ENCODE peak calls at places on chromosomes 2 and 18, in six cellular contexts. P is body of pancreas, M is GM13977, X is sigmoid colon, Q is HCT116, Z is astrocyte of the spinal cord. E is an unnamed sample.

GRCh38 chr2:83112863-83113262 is 1346.2 kb downstream of the SUCLG1 start:
- DNase-seq in P (no peak), M (no peak), X (no peak), Q (no peak), Z (no peak), E (no peak)

GRCh38 chr2:75379811-75380210 is 180.5 kb upstream of the TACR1 start:
- DNase-seq in P (no peak), M (no peak), X (no peak), Q (no peak), Z (no peak), E (no peak)

GRCh38 chr2:98216611-98217010 is 129.6 kb downstream of the VWA3B start:
- DNase-seq in P (no peak), M (no peak), X (no peak), Q (no peak), Z (no peak), E (no peak)

GRCh38 chr18:10797882-10798281 is 272.1 kb downstream of the NAPG start:
- DNase-seq in P (no peak), M (no peak), X (no peak), Q (no peak), Z (no peak), E (no peak)

GRCh38 chr2:26710174-26710573 is 17.7 kb downstream of the KCNK3 start:
- DNase-seq in P (no peak), M (no peak), X (no peak), Q (no peak), Z (no peak), E (no peak)

GRCh38 chr2:206217743-206218520 is 56.5 kb upstream of the ZDBF2 start:
- DNase-seq in P (no peak), M (no peak), X (no peak), Q (no peak), Z (peak; percentile 42), E (no peak)

GRCh38 chr2:96885432-96886137 is 15.7 kb upstream of the SEMA4C start:
- DNase-seq in P (no peak), M (no peak), X (no peak), Q (no peak), Z (no peak), E (no peak)

GRCh38 chr18:5057348-5058012 is 139.6 kb downstream of the AKAIN1 start:
- DNase-seq in P (peak; percentile 71), M (peak; percentile 48), X (peak; percentile 69), Q (peak; percentile 21), Z (peak; percentile 53), E (peak; percentile 61)

GRCh38 chr2:52498062-52498750 is 1269.4 kb upstream of the CHAC2 start:
- DNase-seq in P (no peak), M (no peak), X (no peak), Q (no peak), Z (no peak), E (no peak)

GRCh38 chr2:196356332-196356731 is 185.0 kb upstream of the STK17B start:
- DNase-seq in P (no peak), M (no peak), X (no peak), Q (no peak), Z (no peak), E (no peak)

GRCh38 chr2:63827749-63828148 is 13.9 kb upstream of the UGP2 start:
- DNase-seq in P (no peak), M (no peak), X (no peak), Q (peak; percentile 32), Z (peak; percentile 89), E (no peak)

GRCh38 chr2:70044290-70045040 is 42.8 kb upstream of the PCBP1 start:
- DNase-seq in P (no peak), M (no peak), X (no peak), Q (no peak), Z (no peak), E (no peak)

GRCh38 chr18:57915848-57916596 is 112.9 kb upstream of the ATP8B1 start:
- DNase-seq in P (peak; percentile 22), M (no peak), X (no peak), Q (no peak), Z (no peak), E (no peak)

GRCh38 chr18:13474907-13475306 is 251.5 kb downstream of the FAM210A start:
- DNase-seq in P (no peak), M (no peak), X (no peak), Q (no peak), Z (peak; percentile 36), E (no peak)

GRCh38 chr2:45923701-45924100 is 272.2 kb downstream of the PRKCE start:
- DNase-seq in P (no peak), M (no peak), X (no peak), Q (no peak), Z (peak; percentile 26), E (no peak)

GRCh38 chr18:3319399-3319798 is 57.5 kb downstream of the MYL12B start:
- DNase-seq in P (no peak), M (no peak), X (no peak), Q (no peak), Z (no peak), E (peak; percentile 33)

GRCh38 chr18:55100817-55101457 is 141.7 kb upstream of the CCDC68 start:
- DNase-seq in P (no peak), M (no peak), X (no peak), Q (peak; percentile 12), Z (peak; percentile 56), E (no peak)

GRCh38 chr2:64581018-64581417 is 56.9 kb downstream of the AFTPH start:
- DNase-seq in P (no peak), M (no peak), X (no peak), Q (no peak), Z (no peak), E (no peak)

GRCh38 chr2:182767578-182767977 is 51.5 kb downstream of the DNAJC10 start:
- DNase-seq in P (no peak), M (no peak), X (no peak), Q (peak; percentile 8), Z (peak; percentile 37), E (peak; percentile 4)

GRCh38 chr2:182763311-182763912 is 47.4 kb downstream of the DNAJC10 start:
- DNase-seq in P (peak; percentile 26), M (no peak), X (no peak), Q (peak; percentile 18), Z (peak; percentile 62), E (peak; percentile 5)

GRCh38 chr2:182758379-182758778 is 42.3 kb downstream of the DNAJC10 start:
- DNase-seq in P (no peak), M (no peak), X (no peak), Q (no peak), Z (no peak), E (no peak)

GRCh38 chr2:182766626-182767025 is 50.6 kb downstream of the DNAJC10 start:
- DNase-seq in P (no peak), M (no peak), X (no peak), Q (no peak), Z (no peak), E (no peak)

DNA sequence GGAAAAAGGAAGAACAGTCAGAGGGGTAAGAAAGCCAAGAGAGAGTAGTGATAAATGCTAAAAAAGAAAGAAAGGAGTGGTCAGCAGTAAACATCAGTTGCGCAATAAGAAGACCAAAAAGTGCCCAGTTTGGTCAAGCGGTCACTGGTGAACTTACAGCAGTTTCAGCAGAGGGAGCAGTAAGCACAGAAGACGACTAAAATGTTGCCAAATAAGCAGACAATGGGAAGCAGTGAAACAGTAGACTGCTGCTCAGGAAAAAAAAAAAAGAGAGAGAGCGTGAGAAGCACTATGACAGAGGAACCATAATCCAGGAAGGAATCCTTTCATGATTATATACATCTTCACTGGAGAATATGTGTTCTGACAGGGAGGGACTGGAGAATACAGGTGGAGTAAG is 45.8 kb downstream of the DNAJC10 start:
- DNase-seq in P (no peak), M (no peak), X (peak; percentile 63), Q (no peak), Z (peak; percentile 35), E (no peak)
- TF ChIP-seq CTCF in P (no peak), M (no peak), X (no peak), Q (no peak), Z (peak; percentile 14), E (no peak)

DNA sequence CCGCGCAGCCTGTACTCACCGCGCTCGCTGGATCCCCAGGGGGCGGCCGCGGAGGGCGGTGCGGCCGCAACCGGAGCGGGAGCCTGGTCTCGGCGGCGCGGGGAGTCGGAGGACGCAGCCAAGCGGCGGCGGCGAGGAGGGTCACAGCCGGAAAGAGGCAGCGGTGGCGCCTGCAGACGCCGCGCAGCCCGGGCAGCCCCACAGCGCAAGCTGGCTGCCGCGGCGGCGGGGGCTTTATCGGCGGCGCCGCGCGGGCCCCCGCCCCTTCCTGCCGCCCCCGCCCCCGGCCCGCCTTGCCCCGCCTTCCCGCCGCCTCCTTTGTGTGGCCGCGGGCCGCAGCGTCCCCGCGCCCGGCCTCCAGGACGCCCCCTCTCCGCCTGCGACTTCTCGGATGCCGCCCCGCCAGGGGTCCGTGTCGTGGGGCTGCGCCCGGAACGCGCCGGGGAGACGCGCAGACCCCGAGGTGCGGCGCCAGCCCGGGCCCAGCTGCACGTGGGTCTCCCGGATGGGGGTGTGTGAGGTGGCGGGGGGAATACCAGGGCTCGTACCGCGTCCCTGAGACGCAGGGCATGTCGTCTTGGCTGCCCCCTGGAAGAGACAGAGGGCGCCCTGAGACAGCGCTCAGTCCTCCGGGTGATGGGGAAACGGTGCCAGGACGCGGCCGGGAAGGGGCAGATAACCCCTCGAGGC is at the start of gene SERPINE2:
- DNase-seq in P (peak; percentile 30), M (peak; percentile 75), X (peak; percentile 71), Q (peak; percentile 52), Z (peak; percentile 69), E (peak; percentile 76)
- TF ChIP-seq CTCF in P (peak; percentile 7), M (peak; percentile 34), X (no peak), Q (peak; percentile 90), Z (peak; percentile 53), E (no peak)

DNA sequence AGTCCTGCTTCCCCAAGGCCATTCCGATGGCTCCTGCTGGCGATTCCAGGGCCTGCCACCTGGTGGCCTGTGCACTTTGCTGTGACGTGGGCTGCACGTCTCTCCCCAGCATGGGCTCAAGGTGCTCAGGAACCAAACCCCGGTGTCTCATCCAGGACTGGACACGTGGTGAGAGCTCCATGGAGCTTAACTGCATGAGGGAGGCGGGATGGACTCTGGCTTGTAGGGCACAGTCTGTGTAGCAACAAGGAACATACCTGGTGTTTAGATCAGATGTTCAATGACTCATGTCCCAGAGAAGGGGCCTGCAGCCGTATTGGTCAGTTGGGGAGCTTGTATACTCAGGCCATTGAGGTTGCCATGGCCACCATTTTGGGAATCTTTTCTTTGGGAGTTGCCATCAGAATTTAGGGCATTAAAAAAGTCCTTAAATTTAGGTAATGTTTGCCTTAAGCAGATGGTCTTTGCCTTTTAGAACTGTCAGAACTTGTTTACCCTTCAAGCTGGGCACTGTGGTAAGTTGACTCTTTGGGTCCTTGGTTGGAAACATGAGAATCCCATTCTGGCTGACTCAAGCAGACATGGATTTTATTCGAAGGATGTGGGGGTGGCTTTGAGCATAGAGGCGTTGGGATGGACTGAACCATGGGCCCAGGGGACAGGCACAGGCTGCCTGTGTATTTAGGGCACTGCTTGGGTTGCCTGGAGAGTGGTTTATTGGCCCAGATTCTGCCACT is 21.0 kb downstream of the AGAP1 start:
- DNase-seq in P (no peak), M (no peak), X (no peak), Q (no peak), Z (no peak), E (no peak)
- TF ChIP-seq CTCF in P (peak; percentile 6), M (no peak), X (no peak), Q (no peak), Z (no peak), E (no peak)

GRCh38 chr2:216327447-216327846 is 44.8 kb downstream of the MARCHF4 start:
- DNase-seq in P (no peak), M (no peak), X (no peak), Q (no peak), Z (no peak), E (no peak)

DNA sequence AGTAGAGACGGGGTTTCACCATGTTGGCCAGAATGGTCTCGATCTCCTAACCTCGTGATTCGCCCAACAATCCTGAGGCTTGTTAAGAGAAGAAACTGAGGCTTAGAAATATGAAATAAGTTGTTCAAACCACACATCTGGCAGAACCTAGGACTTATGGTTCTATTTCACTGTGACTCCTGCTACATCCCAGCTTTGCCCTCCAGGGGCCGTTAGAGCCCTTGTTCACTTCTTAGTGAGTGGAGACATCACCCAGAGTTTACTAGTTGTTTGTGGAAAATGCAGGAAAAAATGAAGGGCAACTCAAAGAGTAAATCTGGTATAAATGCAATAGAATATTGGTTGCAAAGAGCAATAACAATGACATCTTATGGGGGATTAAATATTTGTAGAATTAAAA is 43.9 kb downstream of the MARCHF4 start:
- DNase-seq in P (no peak), M (no peak), X (no peak), Q (no peak), Z (peak; percentile 25), E (no peak)
- TF ChIP-seq CTCF in P (no peak), M (no peak), X (no peak), Q (peak; percentile 15), Z (peak; percentile 45), E (no peak)